ENCODE peak calls at places on chromosomes 1 and 21, in four cellular contexts. J, N, W and C are unnamed samples.

GRCh38 chr1:160375788-160376524 is 9.1 kb downstream of the NHLH1 start:
- DNase-seq in W (no peak), J (no peak), N (no peak), C (no peak)

GRCh38 chr1:229133734-229134265 is 137.1 kb upstream of the RAB4A start:
- DNase-seq in N (no peak), W (no peak), J (no peak), C (no peak)

GRCh38 chr1:212186427-212187207 is 98.6 kb upstream of the PPP2R5A start:
- DNase-seq in J (no peak), W (no peak), N (no peak), C (peak)

GRCh38 chr1:229203991-229204632 is 66.8 kb upstream of the RAB4A start:
- DNase-seq in N (no peak), W (no peak), J (no peak), C (no peak)

GRCh38 chr1:106957795-106958194 is 98.7 kb upstream of the PRMT6 start:
- DNase-seq in J (no peak), W (no peak), N (no peak), C (no peak)

GRCh38 chr1:70293186-70293843 is 61.2 kb downstream of the ANKRD13C start:
- DNase-seq in N (no peak), W (no peak), J (no peak), C (no peak)

GRCh38 chr1:48555271-48555670 is 83.3 kb upstream of the SPATA6 start:
- DNase-seq in J (no peak), W (no peak), N (no peak), C (no peak)

GRCh38 chr1:21963477-21964217 is 13.2 kb upstream of the CELA3B start:
- DNase-seq in N (peak), W (peak), J (peak), C (peak)

GRCh38 chr1:216688127-216688657 is 35.0 kb downstream of the ESRRG start:
- DNase-seq in N (no peak), J (no peak), W (no peak), C (no peak)

GRCh38 chr21:26982767-26983166 is 15.9 kb upstream of the ADAMTS5 start:
- DNase-seq in J (peak), N (no peak), W (no peak), C (no peak)

GRCh38 chr1:154557248-154557938 is 1.1 kb downstream of the UBE2Q1 start:
- DNase-seq in N (no peak), W (no peak), J (no peak), C (no peak)

GRCh38 chr1:234884701-234885100 is 243.9 kb downstream of the TOMM20 start:
- DNase-seq in J (no peak), W (peak), N (no peak), C (no peak)
- H3K27ac ChIP-seq in J (no peak), W (no peak), N (no peak), C (no peak)

GRCh38 chr21:41923641-41924342 is 30.0 kb downstream of the C2CD2 start:
- DNase-seq in W (no peak), J (no peak), N (no peak), C (no peak)
- H3K4me3 ChIP-seq in W (no peak), J (no peak), N (peak), C (no peak)

DNA sequence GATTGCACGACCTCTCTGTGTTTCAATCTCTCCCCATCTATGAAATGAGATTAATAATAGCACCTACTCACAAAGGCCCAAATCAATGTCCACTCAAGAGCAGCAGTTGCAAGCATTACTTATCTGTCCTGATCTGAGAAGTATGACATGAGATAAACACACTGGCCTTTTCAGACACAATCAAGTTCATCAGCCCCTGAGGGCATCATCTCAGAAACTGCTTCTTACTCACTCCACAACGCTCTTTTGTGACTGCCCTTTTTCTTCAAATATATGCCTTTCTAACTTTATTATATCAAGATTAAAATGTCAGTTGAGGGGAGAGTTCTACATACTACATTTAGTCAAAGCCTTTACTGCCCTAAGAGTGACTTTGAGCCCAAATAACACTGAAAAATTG is 371.9 kb upstream of the SPAG17 start:
- DNase-seq in W (no peak), J (no peak), N (no peak), C (no peak)
- H3K27ac ChIP-seq in W (no peak), J (no peak), N (no peak), C (no peak)

DNA sequence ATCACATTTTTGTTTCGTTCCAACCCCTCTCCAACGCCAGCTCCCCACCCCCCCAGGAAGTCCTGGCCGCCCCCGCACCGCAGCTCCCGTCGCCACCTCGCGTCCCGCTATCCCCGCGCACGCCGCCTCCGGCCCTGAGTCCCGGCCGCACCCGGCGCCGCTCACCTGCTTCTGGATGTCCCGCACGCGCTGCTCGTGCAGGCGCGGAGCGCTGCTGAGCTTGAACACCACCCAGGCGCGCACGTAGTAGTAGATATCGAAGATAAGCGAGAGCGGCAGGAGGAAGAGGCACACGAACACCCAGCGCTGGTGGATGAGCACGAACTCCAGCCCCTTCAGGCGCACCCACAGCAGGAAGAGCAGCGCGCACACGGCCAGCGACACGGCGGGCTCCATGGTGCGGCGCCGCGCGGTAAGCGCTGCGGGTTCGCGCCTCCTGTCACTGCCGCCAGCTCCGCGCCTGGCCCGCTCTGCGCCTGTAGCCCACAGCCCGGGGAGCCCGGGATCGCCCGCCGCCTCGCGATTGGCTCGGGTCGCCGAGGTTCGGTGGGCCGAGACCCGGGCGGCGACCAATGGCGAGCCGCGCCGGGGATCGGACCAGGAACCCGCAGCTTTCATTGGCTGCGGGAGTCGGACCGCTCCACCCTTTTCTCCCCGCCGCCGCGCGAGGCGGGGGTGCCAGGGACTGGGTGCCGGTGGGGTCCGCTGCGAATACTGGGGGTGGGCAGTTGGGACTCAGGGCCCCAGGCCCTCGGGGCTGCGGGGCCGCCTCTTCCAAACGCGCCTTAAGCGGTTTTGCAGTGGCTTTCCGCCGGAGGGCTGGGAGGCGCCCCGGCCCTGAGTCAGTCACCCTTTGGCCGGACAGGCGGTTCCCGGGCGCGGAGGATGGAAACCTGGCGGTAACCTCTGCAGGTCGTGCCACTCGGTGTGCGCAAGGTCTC is at the start of gene DHCR24:
- DNase-seq in W (peak), N (peak), J (peak), C (peak)
- H3K4me3 ChIP-seq in W (peak), N (peak), J (peak), C (peak)

GRCh38 chr1:94044891-94045290 is 76.1 kb downstream of the ABCA4 start:
- DNase-seq in N (no peak), W (no peak), J (no peak), C (no peak)
- H3K27ac ChIP-seq in N (peak), W (peak), J (no peak), C (peak)

GRCh38 chr1:203035111-203036000 is 9.1 kb downstream of the PPFIA4 start:
- DNase-seq in W (no peak), N (no peak), J (no peak), C (no peak)

GRCh38 chr1:203033917-203034316 is 7.6 kb downstream of the PPFIA4 start:
- DNase-seq in W (no peak), J (no peak), N (no peak), C (no peak)

GRCh38 chr1:203036135-203036534 is 9.8 kb downstream of the PPFIA4 start:
- DNase-seq in N (no peak), W (no peak), J (no peak), C (no peak)

GRCh38 chr1:203033287-203033686 is 7.0 kb downstream of the PPFIA4 start:
- DNase-seq in J (no peak), N (no peak), W (no peak), C (no peak)

GRCh38 chr1:203034422-203035110 is 8.3 kb downstream of the PPFIA4 start:
- DNase-seq in W (no peak), J (no peak), N (no peak), C (no peak)
- H3K4me3 ChIP-seq in W (no peak), J (no peak), N (no peak), C (no peak)

DNA sequence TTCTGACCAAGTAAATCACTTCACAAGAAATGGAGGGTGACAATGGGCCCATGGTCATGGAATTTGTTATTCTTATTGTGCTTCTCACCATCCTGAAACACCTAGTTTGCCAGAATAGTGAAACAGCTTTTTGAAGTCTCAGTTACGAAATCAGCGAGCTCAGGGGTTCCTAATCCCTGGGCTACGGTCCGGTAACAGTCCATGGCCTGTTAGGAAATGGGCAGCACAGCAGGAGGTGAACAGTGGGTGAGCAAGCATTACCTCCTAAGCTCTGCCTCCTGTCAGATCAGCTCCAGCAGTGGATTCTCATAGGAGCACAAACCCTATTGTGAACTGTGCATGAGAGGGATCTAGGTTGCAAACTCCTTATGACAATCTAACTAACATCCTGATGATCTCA is 1356.3 kb downstream of the KCNT2 start:
- DNase-seq in N (no peak), J (no peak), W (no peak), C (no peak)
- H3K27ac ChIP-seq in N (no peak), J (no peak), W (no peak), C (no peak)

GRCh38 chr1:52634111-52634510 is 1.1 kb downstream of the SHISAL2A start:
- DNase-seq in N (no peak), J (no peak), W (no peak), C (no peak)

GRCh38 chr1:52632732-52633290 is at the start of gene SHISAL2A:
- DNase-seq in N (peak), J (peak), W (peak), C (peak)

GRCh38 chr1:52629667-52630066 is 3.3 kb upstream of the SHISAL2A start:
- DNase-seq in W (no peak), J (no peak), N (no peak), C (no peak)

GRCh38 chr1:52633291-52633754 is 355 bp downstream of the SHISAL2A start:
- DNase-seq in W (peak), J (no peak), N (no peak), C (no peak)

DNA sequence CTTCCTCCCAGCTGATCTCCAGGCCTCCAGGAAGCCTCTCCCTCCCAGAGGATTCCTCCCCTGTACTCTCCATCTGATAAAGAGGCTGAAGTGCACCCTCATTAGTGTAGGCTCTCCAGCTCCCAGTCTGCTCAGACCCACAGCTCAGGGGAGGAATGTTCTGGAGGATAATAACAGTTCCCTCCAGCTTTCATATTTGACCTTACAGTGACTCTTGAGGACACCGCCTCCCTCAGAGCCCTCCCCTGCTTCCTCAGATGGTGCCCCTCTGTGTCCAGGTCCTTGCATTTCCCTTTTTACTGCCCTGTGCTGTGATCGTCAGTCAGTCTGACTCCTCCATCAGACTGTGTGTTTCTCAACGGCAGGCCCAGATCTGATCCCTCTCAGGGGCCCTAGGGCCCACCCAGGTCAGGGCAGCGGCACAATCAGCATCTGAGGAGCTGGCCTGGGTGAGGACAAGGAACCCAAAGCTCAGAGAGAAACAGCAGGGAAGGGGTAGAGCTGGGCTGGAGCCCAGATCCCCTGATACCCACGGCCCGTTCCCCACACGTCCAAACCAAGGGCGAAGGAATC is 1.1 kb upstream of the SHISAL2A start:
- DNase-seq in N (no peak), J (no peak), W (no peak), C (no peak)
- H3K4me3 ChIP-seq in N (no peak), J (no peak), W (no peak), C (peak)

DNA sequence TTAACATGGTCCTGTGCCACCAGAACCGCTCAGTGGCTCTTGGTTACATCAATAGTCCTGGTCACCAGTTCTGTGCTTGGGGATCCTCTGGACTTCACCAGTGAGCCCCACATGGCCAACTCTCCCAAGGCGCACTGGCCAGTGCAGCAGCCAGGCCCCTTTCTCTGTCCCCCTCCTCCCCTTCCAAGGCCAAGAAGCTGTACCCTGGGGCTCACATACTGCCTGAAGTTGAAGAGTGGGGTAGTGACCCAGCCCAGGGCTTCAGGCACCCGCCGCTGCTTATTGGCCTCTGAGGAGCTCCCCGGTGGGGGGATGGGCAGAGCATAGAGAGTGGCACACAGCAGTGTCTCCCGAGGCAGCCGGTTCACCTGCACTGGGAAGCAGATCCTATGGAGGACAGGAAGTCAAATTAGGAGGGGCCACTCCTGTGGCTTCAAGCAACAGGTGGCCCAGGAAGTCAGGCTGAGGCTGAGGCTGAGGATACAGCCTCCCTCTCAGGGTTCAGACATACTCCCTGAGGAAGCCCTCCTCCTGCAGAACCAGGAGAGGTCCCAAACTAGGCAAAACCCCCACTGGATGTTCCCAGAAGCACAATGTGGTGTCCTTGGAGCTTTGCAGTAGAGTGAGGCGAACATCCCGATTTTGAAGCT is 38.1 kb upstream of the PPP1R15B start:
- DNase-seq in J (no peak), N (no peak), W (no peak), C (peak)
- H3K27ac ChIP-seq in J (no peak), N (peak), W (no peak), C (peak)

GRCh38 chr21:42973991-42974831 is at the start of gene PKNOX1:
- DNase-seq in W (peak), N (peak), J (peak), C (peak)

GRCh38 chr21:42973309-42973990 is 912 bp upstream of the PKNOX1 start:
- DNase-seq in W (peak), N (no peak), J (no peak), C (no peak)

GRCh38 chr21:42970946-42971653 is 3.3 kb upstream of the PKNOX1 start:
- DNase-seq in J (no peak), W (peak), N (no peak), C (no peak)

GRCh38 chr21:42969193-42969600 is 5.2 kb upstream of the PKNOX1 start:
- DNase-seq in J (no peak), W (no peak), N (no peak), C (no peak)

DNA sequence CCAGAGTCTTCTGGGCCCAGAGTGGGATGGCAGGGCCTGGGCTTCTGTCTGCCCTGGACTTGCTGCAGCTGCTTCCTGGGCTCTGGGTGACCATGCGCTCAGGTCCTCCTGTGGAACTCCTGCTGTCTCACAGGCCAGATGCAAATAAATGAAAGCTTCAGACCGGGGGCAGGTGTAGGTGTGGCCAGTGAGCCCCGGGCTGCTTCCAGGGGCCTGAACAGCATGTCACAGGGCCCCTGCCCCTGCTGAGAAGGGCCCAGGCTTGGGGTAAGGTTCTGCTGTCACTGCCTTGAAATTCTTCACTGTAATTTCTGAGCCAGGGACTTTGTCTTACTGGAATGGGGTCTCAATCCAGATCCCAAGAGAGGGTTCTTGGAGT is 2.5 kb upstream of the PKNOX1 start:
- DNase-seq in W (peak), N (no peak), J (no peak), C (no peak)
- H3K4me3 ChIP-seq in W (no peak), N (no peak), J (no peak), C (no peak)